ENCODE peak calls at places on chromosomes 6 and 20, in nine cellular contexts. One of them, this sample, is unnamed.
A peak's percentile ranks its signal among the peaks of the same experiment; 100 is the strongest.

GRCh38 chr6:166293731-166294584 is 14.2 kb downstream of the PRR18 start:
- DNase-seq in AG04449: no peak
- DNase-seq in choroid plexus epithelial cell: no peak
- DNase-seq in type B pancreatic cell: no peak
- DNase-seq in omental fat pad: no peak
- DNase-seq in nephron progenitor cell: no peak
- DNase-seq in body of pancreas: no peak
- DNase-seq in GM10248: no peak
- DNase-seq in neural crest cell: no peak
- DNase-seq in this sample: no peak

GRCh38 chr6:90249458-90249857 is 47.2 kb downstream of the BACH2 start:
- DNase-seq in omental fat pad: no peak
- DNase-seq in AG04449: no peak
- DNase-seq in GM10248: no peak
- DNase-seq in choroid plexus epithelial cell: no peak
- DNase-seq in type B pancreatic cell: no peak
- DNase-seq in neural crest cell: no peak
- DNase-seq in nephron progenitor cell: no peak
- DNase-seq in body of pancreas: no peak
- DNase-seq in this sample: no peak

GRCh38 chr6:130432838-130433237 is 67.0 kb downstream of the TMEM200A start:
- DNase-seq in body of pancreas: no peak
- DNase-seq in type B pancreatic cell: no peak
- DNase-seq in nephron progenitor cell: no peak
- DNase-seq in AG04449: no peak
- DNase-seq in GM10248: no peak
- DNase-seq in omental fat pad: no peak
- DNase-seq in neural crest cell: no peak
- DNase-seq in choroid plexus epithelial cell: no peak
- DNase-seq in this sample: no peak

GRCh38 chr6:104689551-104690205 is 170.0 kb downstream of the HACE1 start:
- DNase-seq in choroid plexus epithelial cell: peak; percentile 59
- DNase-seq in type B pancreatic cell: no peak
- DNase-seq in AG04449: peak; percentile 29
- DNase-seq in omental fat pad: no peak
- DNase-seq in neural crest cell: no peak
- DNase-seq in nephron progenitor cell: no peak
- DNase-seq in body of pancreas: no peak
- DNase-seq in GM10248: no peak
- DNase-seq in this sample: no peak

GRCh38 chr6:160174681-160175080 is 53.1 kb downstream of the SLC22A1 start:
- DNase-seq in AG04449: no peak
- DNase-seq in nephron progenitor cell: no peak
- DNase-seq in body of pancreas: no peak
- DNase-seq in neural crest cell: no peak
- DNase-seq in omental fat pad: no peak
- DNase-seq in GM10248: no peak
- DNase-seq in type B pancreatic cell: no peak
- DNase-seq in choroid plexus epithelial cell: no peak
- DNase-seq in this sample: no peak

GRCh38 chr6:121247386-121247785 is 86.9 kb downstream of the TBC1D32 start:
- DNase-seq in neural crest cell: no peak
- DNase-seq in AG04449: no peak
- DNase-seq in nephron progenitor cell: no peak
- DNase-seq in omental fat pad: no peak
- DNase-seq in choroid plexus epithelial cell: peak; percentile 87
- DNase-seq in type B pancreatic cell: no peak
- DNase-seq in GM10248: no peak
- DNase-seq in body of pancreas: no peak
- DNase-seq in this sample: no peak

GRCh38 chr6:110255356-110255755 is 75.1 kb downstream of the CDC40 start:
- DNase-seq in neural crest cell: peak; percentile 47
- DNase-seq in omental fat pad: no peak
- DNase-seq in AG04449: no peak
- DNase-seq in type B pancreatic cell: no peak
- DNase-seq in body of pancreas: no peak
- DNase-seq in choroid plexus epithelial cell: peak; percentile 60
- DNase-seq in nephron progenitor cell: peak; percentile 78
- DNase-seq in GM10248: peak; percentile 17
- DNase-seq in this sample: no peak

GRCh38 chr20:51326241-51326819 is 216.2 kb downstream of the NFATC2 start:
- DNase-seq in type B pancreatic cell: no peak
- DNase-seq in AG04449: no peak
- DNase-seq in omental fat pad: no peak
- DNase-seq in nephron progenitor cell: peak; percentile 66
- DNase-seq in choroid plexus epithelial cell: peak; percentile 80
- DNase-seq in GM10248: peak; percentile 40
- DNase-seq in neural crest cell: peak; percentile 59
- DNase-seq in body of pancreas: peak; percentile 62
- DNase-seq in this sample: no peak

GRCh38 chr6:44475779-44476434 is 88.4 kb downstream of the CDC5L start:
- DNase-seq in AG04449: no peak
- DNase-seq in nephron progenitor cell: peak; percentile 90
- DNase-seq in choroid plexus epithelial cell: peak; percentile 80
- DNase-seq in omental fat pad: peak; percentile 54
- DNase-seq in body of pancreas: peak; percentile 85
- DNase-seq in type B pancreatic cell: peak; percentile 90
- DNase-seq in neural crest cell: peak; percentile 78
- DNase-seq in GM10248: peak; percentile 87
- DNase-seq in this sample: peak; percentile 92

GRCh38 chr6:13303668-13304017 is 24.7 kb downstream of the TBC1D7 start:
- DNase-seq in GM10248: peak; percentile 75
- DNase-seq in neural crest cell: no peak
- DNase-seq in nephron progenitor cell: no peak
- DNase-seq in type B pancreatic cell: no peak
- DNase-seq in AG04449: no peak
- DNase-seq in omental fat pad: peak; percentile 76
- DNase-seq in body of pancreas: peak; percentile 28
- DNase-seq in choroid plexus epithelial cell: peak; percentile 93
- DNase-seq in this sample: peak; percentile 84

GRCh38 chr20:43583982-43584432 is 6.7 kb upstream of the IFT52 start:
- DNase-seq in nephron progenitor cell: no peak
- DNase-seq in neural crest cell: no peak
- DNase-seq in GM10248: no peak
- DNase-seq in AG04449: peak; percentile 94
- DNase-seq in body of pancreas: peak; percentile 90
- DNase-seq in omental fat pad: peak; percentile 61
- DNase-seq in choroid plexus epithelial cell: peak; percentile 100
- DNase-seq in type B pancreatic cell: no peak
- DNase-seq in this sample: peak; percentile 96

GRCh38 chr6:39881851-39882566 is 52.3 kb downstream of the MOCS1 start:
- DNase-seq in nephron progenitor cell: no peak
- DNase-seq in AG04449: peak; percentile 89
- DNase-seq in omental fat pad: no peak
- DNase-seq in neural crest cell: no peak
- DNase-seq in choroid plexus epithelial cell: peak; percentile 80
- DNase-seq in type B pancreatic cell: no peak
- DNase-seq in GM10248: no peak
- DNase-seq in body of pancreas: no peak
- DNase-seq in this sample: no peak

GRCh38 chr6:91126876-91127275 is 540.0 kb upstream of the MAP3K7 start:
- DNase-seq in omental fat pad: no peak
- DNase-seq in nephron progenitor cell: no peak
- DNase-seq in choroid plexus epithelial cell: no peak
- DNase-seq in neural crest cell: no peak
- DNase-seq in body of pancreas: no peak
- DNase-seq in AG04449: no peak
- DNase-seq in GM10248: no peak
- DNase-seq in type B pancreatic cell: no peak
- DNase-seq in this sample: no peak

DNA sequence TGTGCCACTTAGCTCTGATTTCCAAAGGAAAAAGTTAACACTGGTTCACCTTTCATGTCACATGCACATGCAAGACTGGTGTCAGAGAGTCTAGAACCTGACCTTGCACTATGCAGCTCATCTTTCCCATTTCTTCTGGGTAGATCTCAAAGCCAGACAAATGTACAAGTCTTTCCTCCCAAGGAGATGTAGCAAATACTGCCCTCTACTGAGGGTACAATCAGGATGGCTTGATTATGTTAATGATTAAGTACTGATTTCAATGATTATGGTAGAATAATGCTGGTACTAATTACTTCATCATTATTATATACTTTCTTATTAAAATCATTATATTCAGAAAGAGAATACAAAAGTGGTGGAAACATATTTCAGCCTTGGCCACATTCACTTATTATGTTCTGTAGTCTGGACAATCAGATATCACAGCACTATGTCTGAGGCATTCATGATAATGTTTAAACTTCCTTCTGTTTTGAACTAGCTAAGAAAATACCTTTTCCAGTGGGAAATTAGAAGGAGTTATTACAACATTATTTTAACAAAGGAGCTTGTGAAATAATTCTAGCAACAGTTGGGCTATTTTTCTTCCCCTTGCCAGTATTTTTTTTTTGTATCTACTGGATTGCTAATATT is 68.5 kb upstream of the FOXO3 start:
- DNase-seq in omental fat pad: no peak
- DNase-seq in neural crest cell: no peak
- DNase-seq in type B pancreatic cell: no peak
- DNase-seq in nephron progenitor cell: no peak
- DNase-seq in AG04449: no peak
- DNase-seq in body of pancreas: no peak
- DNase-seq in choroid plexus epithelial cell: peak; percentile 82
- DNase-seq in GM10248: peak; percentile 33
- DNase-seq in this sample: no peak
- TF ChIP-seq CTCF in omental fat pad: no peak
- TF ChIP-seq CTCF in neural crest cell: peak; percentile 72
- TF ChIP-seq CTCF in type B pancreatic cell: peak; percentile 78
- TF ChIP-seq CTCF in nephron progenitor cell: peak; percentile 44
- TF ChIP-seq CTCF in AG04449: peak; percentile 52
- TF ChIP-seq CTCF in body of pancreas: peak; percentile 33
- TF ChIP-seq CTCF in choroid plexus epithelial cell: peak; percentile 77
- TF ChIP-seq CTCF in GM10248: peak; percentile 64
- TF ChIP-seq CTCF in this sample: peak; percentile 83

GRCh38 chr20:24534282-24534681 is 64.9 kb downstream of the SYNDIG1 start:
- DNase-seq in nephron progenitor cell: no peak
- DNase-seq in omental fat pad: no peak
- DNase-seq in AG04449: no peak
- DNase-seq in body of pancreas: no peak
- DNase-seq in choroid plexus epithelial cell: no peak
- DNase-seq in type B pancreatic cell: no peak
- DNase-seq in neural crest cell: no peak
- DNase-seq in GM10248: no peak
- DNase-seq in this sample: peak; percentile 80

GRCh38 chr20:24531202-24531601 is 61.8 kb downstream of the SYNDIG1 start:
- DNase-seq in body of pancreas: no peak
- DNase-seq in AG04449: no peak
- DNase-seq in type B pancreatic cell: no peak
- DNase-seq in neural crest cell: no peak
- DNase-seq in GM10248: no peak
- DNase-seq in nephron progenitor cell: no peak
- DNase-seq in choroid plexus epithelial cell: no peak
- DNase-seq in omental fat pad: no peak
- DNase-seq in this sample: no peak

GRCh38 chr20:24535956-24536730 is 66.7 kb downstream of the SYNDIG1 start:
- DNase-seq in AG04449: no peak
- DNase-seq in body of pancreas: no peak
- DNase-seq in GM10248: no peak
- DNase-seq in neural crest cell: no peak
- DNase-seq in omental fat pad: no peak
- DNase-seq in nephron progenitor cell: no peak
- DNase-seq in type B pancreatic cell: no peak
- DNase-seq in choroid plexus epithelial cell: no peak
- DNase-seq in this sample: peak; percentile 76

GRCh38 chr20:24531626-24532419 is 62.4 kb downstream of the SYNDIG1 start:
- DNase-seq in GM10248: no peak
- DNase-seq in nephron progenitor cell: no peak
- DNase-seq in omental fat pad: no peak
- DNase-seq in AG04449: no peak
- DNase-seq in type B pancreatic cell: no peak
- DNase-seq in neural crest cell: no peak
- DNase-seq in body of pancreas: no peak
- DNase-seq in choroid plexus epithelial cell: no peak
- DNase-seq in this sample: no peak

GRCh38 chr20:24533449-24533848 is 64.0 kb downstream of the SYNDIG1 start:
- DNase-seq in type B pancreatic cell: no peak
- DNase-seq in AG04449: no peak
- DNase-seq in omental fat pad: no peak
- DNase-seq in nephron progenitor cell: no peak
- DNase-seq in GM10248: no peak
- DNase-seq in choroid plexus epithelial cell: no peak
- DNase-seq in neural crest cell: no peak
- DNase-seq in body of pancreas: no peak
- DNase-seq in this sample: peak; percentile 59
- TF ChIP-seq CTCF in type B pancreatic cell: no peak
- TF ChIP-seq CTCF in AG04449: no peak
- TF ChIP-seq CTCF in omental fat pad: no peak
- TF ChIP-seq CTCF in nephron progenitor cell: no peak
- TF ChIP-seq CTCF in GM10248: no peak
- TF ChIP-seq CTCF in choroid plexus epithelial cell: no peak
- TF ChIP-seq CTCF in neural crest cell: no peak
- TF ChIP-seq CTCF in body of pancreas: no peak
- TF ChIP-seq CTCF in this sample: no peak

GRCh38 chr20:32823078-32823477 is 3.3 kb downstream of the MAPRE1 start:
- DNase-seq in GM10248: no peak
- DNase-seq in omental fat pad: no peak
- DNase-seq in type B pancreatic cell: no peak
- DNase-seq in body of pancreas: no peak
- DNase-seq in choroid plexus epithelial cell: peak; percentile 88
- DNase-seq in neural crest cell: no peak
- DNase-seq in AG04449: no peak
- DNase-seq in nephron progenitor cell: no peak
- DNase-seq in this sample: no peak
- TF ChIP-seq CTCF in GM10248: no peak
- TF ChIP-seq CTCF in omental fat pad: no peak
- TF ChIP-seq CTCF in type B pancreatic cell: no peak
- TF ChIP-seq CTCF in body of pancreas: no peak
- TF ChIP-seq CTCF in choroid plexus epithelial cell: peak; percentile 47
- TF ChIP-seq CTCF in neural crest cell: no peak
- TF ChIP-seq CTCF in AG04449: peak; percentile 12
- TF ChIP-seq CTCF in nephron progenitor cell: no peak
- TF ChIP-seq CTCF in this sample: no peak

DNA sequence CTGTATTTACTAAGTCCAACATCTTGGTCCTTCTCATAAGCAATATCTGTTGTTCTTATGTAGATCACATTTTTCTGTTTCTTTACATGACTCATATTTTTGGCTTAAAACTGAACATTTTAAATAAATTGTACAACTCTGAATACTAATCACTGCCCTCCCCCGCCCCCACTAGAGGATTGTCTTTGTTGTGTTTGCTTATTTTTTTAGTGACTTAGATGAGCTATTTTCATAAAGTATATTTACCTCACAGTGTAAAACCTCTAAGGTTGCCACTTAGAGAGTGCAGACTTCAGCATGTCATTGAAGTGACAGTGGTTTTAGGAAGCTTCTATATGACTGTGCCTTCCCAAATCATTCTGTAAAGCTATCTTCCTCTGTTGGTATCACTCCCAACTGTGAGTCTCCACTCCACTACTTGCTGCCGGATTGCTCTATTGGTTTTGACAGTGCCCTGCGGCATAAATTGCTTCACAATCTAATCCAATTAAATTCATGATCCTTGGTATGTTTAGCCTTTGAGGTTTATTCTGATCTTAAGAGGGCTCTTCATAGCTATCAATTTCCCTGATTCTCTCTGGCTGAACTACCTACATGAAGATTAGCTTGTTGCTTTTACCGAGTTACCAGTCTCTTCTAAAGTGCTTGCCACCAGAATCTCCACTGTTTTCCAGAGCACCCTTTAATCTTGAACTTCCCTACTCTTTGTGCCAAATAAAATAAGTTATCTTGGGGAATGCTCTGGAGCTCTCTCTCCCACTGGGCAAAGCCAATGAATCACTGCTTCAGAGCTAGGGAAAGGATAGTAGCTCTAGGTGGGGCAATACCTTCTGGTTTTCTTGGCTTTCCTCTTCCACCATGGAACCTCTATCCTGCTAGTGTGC is 33.0 kb downstream of the SPTLC3 start:
- DNase-seq in omental fat pad: no peak
- DNase-seq in neural crest cell: no peak
- DNase-seq in choroid plexus epithelial cell: peak; percentile 47
- DNase-seq in body of pancreas: no peak
- DNase-seq in type B pancreatic cell: no peak
- DNase-seq in GM10248: no peak
- DNase-seq in AG04449: no peak
- DNase-seq in nephron progenitor cell: no peak
- DNase-seq in this sample: no peak
- TF ChIP-seq CTCF in omental fat pad: no peak
- TF ChIP-seq CTCF in neural crest cell: no peak
- TF ChIP-seq CTCF in choroid plexus epithelial cell: no peak
- TF ChIP-seq CTCF in body of pancreas: no peak
- TF ChIP-seq CTCF in type B pancreatic cell: no peak
- TF ChIP-seq CTCF in GM10248: no peak
- TF ChIP-seq CTCF in AG04449: no peak
- TF ChIP-seq CTCF in nephron progenitor cell: no peak
- TF ChIP-seq CTCF in this sample: no peak